ENCODE peak calls at places on chromosomes 11 and 22, in eight cellular contexts. S is tibial nerve, K is stomach, L is K562, X is upper lobe of left lung, G is transverse colon, V is A549, Z is SK-N-SH. Y is an unnamed sample.

GRCh38 chr11:67022961-67023956 is at the start of gene SYT12:
- DNase-seq in Z (peak), K (no peak), V (peak), X (no peak), L (no peak), G (no peak), S (no peak), Y (no peak)

GRCh38 chr11:114762437-114762836 is 84.1 kb downstream of the NXPE2 start:
- DNase-seq in G (peak), L (peak), Z (peak), S (peak), X (peak), K (peak), V (peak), Y (peak)

GRCh38 chr11:102617491-102618026 is 7.6 kb downstream of the MMP20 start:
- DNase-seq in K (no peak), S (no peak), X (no peak), V (no peak), G (no peak), L (no peak), Z (no peak), Y (no peak)

GRCh38 chr11:88315981-88316441 is 21.5 kb downstream of the CTSC start:
- DNase-seq in K (no peak), G (no peak), L (no peak), V (no peak), X (no peak), Z (no peak), S (no peak), Y (no peak)

GRCh38 chr11:102453286-102453797 is 777 bp upstream of the TMEM123 start:
- DNase-seq in X (no peak), K (no peak), S (peak), Z (peak), L (no peak), G (no peak), V (no peak), Y (no peak)

GRCh38 chr11:71165771-71166170 is 86.6 kb downstream of the SHANK2 start:
- DNase-seq in K (no peak), S (no peak), X (no peak), Z (no peak), V (no peak), G (no peak), L (no peak), Y (peak)

GRCh38 chr11:26331911-26332571 is at the start of gene ANO3:
- DNase-seq in G (peak), L (peak), Z (peak), V (peak), K (peak), X (peak), S (no peak), Y (peak)

GRCh38 chr11:65856689-65857499 is 1.1 kb downstream of the CFL1 start:
- DNase-seq in G (peak), S (peak), L (peak), V (no peak), X (peak), Z (peak), K (peak), Y (peak)

GRCh38 chr11:126176853-126177470 is 34.5 kb downstream of the RPUSD4 start:
- DNase-seq in X (no peak), Z (no peak), G (no peak), K (no peak), L (no peak), S (peak), V (no peak), Y (no peak)

GRCh38 chr22:47724030-47724429 is 961.6 kb downstream of the TBC1D22A start:
- DNase-seq in L (no peak), X (no peak), S (no peak), K (no peak), G (no peak), Z (no peak), V (no peak), Y (no peak)

GRCh38 chr11:65743928-65744698 is 23.5 kb upstream of the RNASEH2C start:
- DNase-seq in S (no peak), L (peak), G (peak), Z (peak), V (peak), K (peak), X (peak), Y (no peak)

GRCh38 chr11:81874627-81875026 is 859.0 kb downstream of the FAM181B start:
- DNase-seq in K (no peak), X (no peak), L (no peak), Z (no peak), G (no peak), V (no peak), S (no peak), Y (no peak)

GRCh38 chr22:27857441-27857840 is 55.9 kb upstream of the MN1 start:
- DNase-seq in X (no peak), Z (no peak), S (no peak), L (no peak), V (no peak), K (no peak), G (no peak), Y (no peak)

GRCh38 chr22:42769574-42770447 is 49.1 kb upstream of the A4GALT start:
- DNase-seq in K (peak), Z (no peak), V (no peak), L (peak), S (peak), G (peak), X (peak), Y (peak)

GRCh38 chr22:38796262-38796957 is 2.5 kb upstream of the DNAL4 start:
- DNase-seq in V (no peak), Z (no peak), X (no peak), L (no peak), K (no peak), S (no peak), G (no peak), Y (no peak)

GRCh38 chr11:126874831-126875230 is 125.7 kb downstream of the KIRREL3 start:
- DNase-seq in X (no peak), G (no peak), K (no peak), V (no peak), Z (no peak), S (no peak), L (peak), Y (no peak)

GRCh38 chr11:2302844-2303626 is 1.2 kb downstream of the TSPAN32 start:
- DNase-seq in V (no peak), S (no peak), G (no peak), X (peak), Z (peak), L (no peak), K (peak), Y (peak)

GRCh38 chr11:1757861-1758610 is 5.7 kb downstream of the CTSD start:
- DNase-seq in S (no peak), L (no peak), Z (no peak), K (no peak), V (no peak), X (peak), G (peak), Y (no peak)

GRCh38 chr11:16812274-16812673 is 73.8 kb downstream of the C11orf58 start:
- DNase-seq in K (no peak), X (no peak), G (no peak), L (no peak), Z (no peak), V (no peak), S (no peak), Y (peak)

GRCh38 chr22:41905411-41906202 is 9.3 kb downstream of the SHISA8 start:
- DNase-seq in V (no peak), G (no peak), Z (no peak), X (no peak), S (no peak), L (no peak), K (no peak), Y (no peak)

GRCh38 chr11:45262900-45263299 is 23.2 kb downstream of the SYT13 start:
- DNase-seq in G (peak), V (no peak), X (no peak), K (no peak), S (no peak), Z (no peak), L (no peak), Y (no peak)

GRCh38 chr11:11732116-11732515 is 109.7 kb upstream of the USP47 start:
- DNase-seq in S (no peak), X (no peak), V (no peak), Z (no peak), K (no peak), L (no peak), G (no peak), Y (no peak)

GRCh38 chr11:18312012-18312411 is 9.9 kb downstream of the HPS5 start:
- DNase-seq in Z (no peak), V (no peak), K (no peak), L (no peak), S (no peak), G (no peak), X (no peak), Y (no peak)

GRCh38 chr11:62013266-62014157 is 46.1 kb upstream of the FTH1 start:
- DNase-seq in G (peak), K (no peak), L (no peak), V (no peak), S (no peak), Z (no peak), X (no peak), Y (no peak)

GRCh38 chr11:15705886-15706285 is 591.2 kb downstream of the INSC start:
- DNase-seq in Z (no peak), V (no peak), S (no peak), L (no peak), K (no peak), X (no peak), G (no peak), Y (no peak)

GRCh38 chr11:79535606-79536005 is 94.8 kb upstream of the TENM4 start:
- DNase-seq in K (no peak), G (no peak), S (no peak), Z (no peak), L (no peak), V (no peak), X (no peak), Y (no peak)

GRCh38 chr11:76693791-76694190 is 23.2 kb upstream of the LRRC32 start:
- DNase-seq in Z (no peak), S (no peak), L (no peak), X (no peak), V (no peak), K (no peak), G (no peak), Y (no peak)

GRCh38 chr11:5992604-5993251 is 5.9 kb upstream of the OR52L1 start:
- DNase-seq in Z (peak), L (peak), S (no peak), K (no peak), X (no peak), V (peak), G (no peak), Y (no peak)

GRCh38 chr11:127528297-127528696 is 527.7 kb upstream of the KIRREL3 start:
- DNase-seq in X (no peak), L (no peak), V (no peak), K (no peak), S (no peak), Z (no peak), G (no peak), Y (no peak)

GRCh38 chr11:119121008-119121810 is at the start of gene HINFP:
- DNase-seq in Z (peak), S (peak), K (peak), L (peak), X (peak), G (peak), V (peak), Y (peak)

GRCh38 chr11:130070829-130071205 is 1.1 kb downstream of the APLP2 start:
- DNase-seq in K (no peak), G (peak), V (peak), Z (no peak), L (peak), X (peak), S (no peak), Y (no peak)

GRCh38 chr11:2847511-2847910 is 38.1 kb downstream of the CDKN1C start:
- DNase-seq in X (no peak), L (no peak), G (no peak), V (no peak), K (no peak), Z (no peak), S (no peak), Y (no peak)

GRCh38 chr22:46465793-46466192 is 71.6 kb downstream of the CELSR1 start:
- DNase-seq in L (no peak), Z (no peak), K (peak), V (no peak), G (no peak), S (no peak), X (peak), Y (no peak)

GRCh38 chr22:46464701-46465347 is 72.6 kb downstream of the CELSR1 start:
- DNase-seq in Z (no peak), V (no peak), S (no peak), K (no peak), G (no peak), X (no peak), L (no peak), Y (no peak)

GRCh38 chr22:46466255-46466676 is 71.2 kb downstream of the CELSR1 start:
- DNase-seq in X (no peak), S (no peak), G (no peak), K (no peak), Z (no peak), L (no peak), V (no peak), Y (no peak)

GRCh38 chr22:46465348-46465725 is 72.1 kb downstream of the CELSR1 start:
- DNase-seq in L (no peak), Z (no peak), G (no peak), V (no peak), X (peak), K (peak), S (no peak), Y (no peak)

GRCh38 chr22:46467006-46467405 is 70.4 kb downstream of the CELSR1 start:
- DNase-seq in V (no peak), L (no peak), K (no peak), S (no peak), Z (no peak), G (no peak), X (no peak), Y (no peak)
- H3K27ac ChIP-seq in V (no peak), L (no peak), K (no peak), S (no peak), Z (no peak), G (no peak), X (no peak), Y (no peak)

DNA sequence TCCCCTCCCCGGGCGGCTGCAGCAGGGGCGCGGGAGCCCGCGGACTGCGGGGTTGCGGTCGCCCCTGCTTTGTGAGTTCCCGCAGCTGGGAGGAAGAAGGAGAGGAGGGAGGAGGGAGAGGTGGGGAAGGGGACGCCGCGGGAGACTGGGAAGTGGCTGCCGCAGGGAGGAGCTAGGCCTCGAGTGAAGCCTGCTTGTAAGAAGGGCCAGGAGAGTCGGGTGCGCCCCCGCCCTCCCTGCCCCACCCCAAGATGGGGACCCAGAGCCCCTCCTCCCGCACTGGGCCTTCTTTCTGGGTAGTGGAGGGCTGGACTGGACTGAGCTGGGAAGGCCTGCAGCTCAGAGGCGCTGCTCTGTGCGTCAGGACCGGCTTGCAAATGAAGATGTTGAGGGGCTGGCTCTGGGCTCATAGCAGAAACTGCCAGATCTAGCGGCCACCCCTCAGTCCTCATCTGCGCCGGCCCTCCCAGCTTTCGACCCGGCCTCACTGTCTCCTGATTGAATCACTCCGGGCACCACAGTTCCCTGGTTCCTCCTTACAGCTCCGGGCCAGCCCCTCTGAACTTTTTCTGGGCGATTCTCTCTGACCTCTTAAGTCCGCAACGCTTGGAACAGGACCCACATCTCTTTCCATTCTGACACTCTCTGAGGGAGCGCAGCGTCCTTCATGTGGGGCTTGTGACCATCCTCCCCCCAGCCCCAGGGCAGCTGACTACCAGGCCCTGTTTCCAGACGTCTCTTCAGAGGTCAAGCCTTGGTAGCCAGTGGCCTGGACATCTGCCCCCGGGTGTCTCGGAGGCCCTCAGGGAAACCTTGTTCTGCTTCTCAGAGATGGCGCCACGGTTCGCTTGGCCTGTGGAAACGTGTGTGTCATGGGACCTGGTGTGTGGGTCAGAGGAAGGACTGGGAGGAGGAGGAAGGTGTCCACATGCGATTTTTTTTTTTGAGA is 21.9 kb downstream of the SERPINH1 start:
- DNase-seq in L (peak), Z (peak), S (peak), V (no peak), X (peak), K (peak), G (peak), Y (peak)
- TF ChIP-seq EP300 in L (no peak), Z (no peak), S (no peak), V (no peak), X (no peak), K (no peak), G (no peak), Y (no peak)

DNA sequence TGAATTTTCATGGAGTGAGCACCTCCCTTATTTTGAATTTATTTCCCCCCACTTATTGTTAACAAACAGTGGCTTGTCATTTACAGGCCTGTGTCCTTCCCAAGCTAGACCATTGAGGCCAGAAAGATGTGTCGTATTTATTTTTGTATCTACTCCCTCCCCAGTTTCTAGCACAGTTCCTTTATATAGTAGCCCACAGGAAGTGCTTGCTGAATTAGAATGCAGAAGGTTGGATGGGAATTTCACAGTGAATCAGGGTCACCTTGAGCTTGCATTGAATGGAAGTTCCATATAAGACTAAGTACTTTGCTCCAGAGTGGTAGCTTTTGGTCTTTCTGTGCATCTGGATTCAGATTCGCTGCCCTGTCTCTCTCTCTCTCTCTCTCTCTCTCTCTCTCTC is 35.7 kb downstream of the OSBP2 start:
- DNase-seq in Z (no peak), X (no peak), S (no peak), G (no peak), V (no peak), K (no peak), L (no peak), Y (no peak)
- H3K27ac ChIP-seq in Z (no peak), X (no peak), S (no peak), G (no peak), V (no peak), K (no peak), L (no peak), Y (no peak)

DNA sequence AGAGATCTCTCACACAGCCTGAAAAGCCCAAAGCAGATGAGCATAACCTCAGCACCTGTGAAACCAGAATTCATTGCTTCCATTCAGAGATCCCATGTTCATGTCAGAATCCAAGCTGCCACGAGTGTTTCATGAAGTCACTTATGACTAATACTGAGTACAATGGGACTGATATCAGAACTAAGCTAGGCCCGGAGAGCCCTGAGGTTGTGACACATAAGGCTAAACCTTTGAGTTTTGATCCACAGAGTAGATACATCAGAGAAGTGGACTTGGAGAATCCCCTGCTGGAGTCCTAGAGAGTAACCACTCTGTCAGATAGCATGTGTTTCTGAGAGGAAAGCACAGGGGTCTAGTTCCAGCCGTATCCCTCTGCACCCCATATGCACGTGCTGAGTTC is 890 bp upstream of the GLYATL1 start:
- DNase-seq in K (no peak), G (no peak), X (no peak), S (no peak), Z (no peak), L (no peak), V (no peak), Y (no peak)
- TF ChIP-seq EP300 in K (no peak), G (no peak), X (no peak), S (no peak), Z (no peak), L (no peak), V (no peak), Y (no peak)

DNA sequence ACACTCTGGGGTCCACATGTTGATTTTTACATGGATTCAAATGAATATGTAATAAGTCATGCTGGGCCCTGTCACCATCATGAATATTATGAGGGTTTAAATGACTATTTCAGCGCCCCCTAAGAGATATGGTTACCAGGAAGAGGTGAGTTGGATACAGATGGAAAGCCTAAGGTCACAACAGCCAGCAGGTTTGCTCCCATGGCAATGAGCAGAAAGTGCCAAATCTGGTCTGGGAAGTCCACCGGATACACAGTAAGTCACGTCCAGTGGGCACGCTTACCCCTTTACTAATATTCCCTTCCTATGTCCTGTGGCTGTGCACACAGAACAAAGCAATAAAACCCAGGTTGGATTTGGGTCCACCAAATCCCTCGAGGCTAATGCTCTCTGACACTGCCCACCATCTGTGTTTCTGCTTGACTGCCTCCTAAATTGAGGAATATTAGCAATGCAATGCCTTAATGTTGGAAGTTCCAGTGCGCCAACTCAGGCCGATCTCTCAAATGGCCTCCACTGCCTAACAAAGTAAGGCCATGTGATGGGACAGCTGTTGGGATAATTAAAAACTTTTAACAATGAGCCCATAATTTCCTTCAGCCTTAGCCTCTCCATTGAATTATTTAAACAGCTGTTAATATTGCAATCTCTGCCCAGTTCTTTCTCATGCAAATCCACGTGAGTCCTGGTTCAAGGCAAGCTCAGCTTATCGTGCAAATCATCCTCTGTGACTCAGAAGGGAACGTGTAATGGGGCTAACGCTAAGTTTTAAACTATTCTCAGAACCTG is 97.6 kb downstream of the SLC1A2 start:
- DNase-seq in Z (no peak), V (no peak), K (no peak), X (no peak), L (no peak), S (no peak), G (no peak), Y (no peak)
- H3K27ac ChIP-seq in Z (no peak), V (no peak), K (peak), X (no peak), L (no peak), S (no peak), G (no peak), Y (no peak)

Y was measured in sigmoid colon.